ENCODE peak calls at places on chromosomes 16 and 17, in nine cellular contexts. D is OCI-LY7, O is fibroblast of lung, H is IMR-90, S is Panc1, I is pancreas, Y is adrenal gland, L is kidney, Z is body of pancreas. W is an unnamed sample.

GRCh38 chr16:56382901-56383355 is 42.4 kb downstream of the AMFR start:
- DNase-seq in H (peak; percentile 87), Y (no peak), O (no peak), Z (no peak), L (no peak), S (no peak), D (no peak), I (no peak), W (no peak)

GRCh38 chr16:70383421-70383960 is 36.8 kb downstream of the DDX19A start:
- DNase-seq in L (no peak), I (no peak), H (no peak), Z (no peak), Y (no peak), S (no peak), O (no peak), D (no peak), W (no peak)

GRCh38 chr16:3691778-3692177 is 25.5 kb downstream of the TRAP1 start:
- DNase-seq in L (peak; percentile 26), D (no peak), I (no peak), Y (no peak), Z (no peak), H (no peak), S (no peak), O (no peak), W (no peak)

GRCh38 chr17:62627219-62627903 is at the start of gene MRC2:
- DNase-seq in D (no peak), H (peak; percentile 82), Z (no peak), Y (no peak), S (no peak), O (peak; percentile 76), L (peak; percentile 93), I (peak; percentile 36), W (peak; percentile 52)

GRCh38 chr17:31629696-31630470 is 229.2 kb downstream of the COPRS start:
- DNase-seq in I (no peak), O (peak; percentile 91), L (no peak), D (no peak), Y (no peak), S (no peak), Z (no peak), H (peak; percentile 71), W (no peak)

GRCh38 chr16:11276143-11276879 is at the start of gene PRM2:
- DNase-seq in O (no peak), H (no peak), L (no peak), D (no peak), Y (no peak), Z (no peak), I (no peak), S (no peak), W (no peak)

GRCh38 chr17:74332763-74333220 is 6.8 kb downstream of the KIF19 start:
- DNase-seq in H (no peak), S (no peak), Y (no peak), I (no peak), O (no peak), Z (no peak), L (no peak), D (peak; percentile 44), W (no peak)

GRCh38 chr17:74840989-74841666 is 18.6 kb downstream of the GRIN2C start:
- DNase-seq in O (peak; percentile 29), Z (no peak), L (no peak), S (no peak), Y (no peak), H (peak; percentile 20), I (no peak), D (peak; percentile 51), W (no peak)

GRCh38 chr17:720706-721539 is 6.3 kb upstream of the VPS53 start:
- DNase-seq in D (no peak), S (no peak), I (no peak), H (no peak), Z (no peak), Y (no peak), L (no peak), O (no peak), W (no peak)

GRCh38 chr16:1209081-1209480 is 16.0 kb downstream of the TPSG1 start:
- DNase-seq in L (no peak), Z (no peak), D (no peak), Y (no peak), S (no peak), I (no peak), H (no peak), O (no peak), W (no peak)

GRCh38 chr16:1204941-1205340 is 20.1 kb downstream of the TPSG1 start:
- DNase-seq in L (no peak), Y (no peak), O (no peak), I (no peak), Z (no peak), D (no peak), H (no peak), S (no peak), W (no peak)

GRCh38 chr16:1208239-1208830 is 16.7 kb downstream of the TPSG1 start:
- DNase-seq in O (no peak), H (no peak), L (no peak), D (no peak), Y (no peak), I (no peak), S (no peak), Z (no peak), W (no peak)

GRCh38 chr16:1206786-1207185 is 18.3 kb downstream of the TPSG1 start:
- DNase-seq in H (no peak), Y (no peak), D (no peak), L (no peak), S (no peak), Z (no peak), I (no peak), O (no peak), W (no peak)

DNA sequence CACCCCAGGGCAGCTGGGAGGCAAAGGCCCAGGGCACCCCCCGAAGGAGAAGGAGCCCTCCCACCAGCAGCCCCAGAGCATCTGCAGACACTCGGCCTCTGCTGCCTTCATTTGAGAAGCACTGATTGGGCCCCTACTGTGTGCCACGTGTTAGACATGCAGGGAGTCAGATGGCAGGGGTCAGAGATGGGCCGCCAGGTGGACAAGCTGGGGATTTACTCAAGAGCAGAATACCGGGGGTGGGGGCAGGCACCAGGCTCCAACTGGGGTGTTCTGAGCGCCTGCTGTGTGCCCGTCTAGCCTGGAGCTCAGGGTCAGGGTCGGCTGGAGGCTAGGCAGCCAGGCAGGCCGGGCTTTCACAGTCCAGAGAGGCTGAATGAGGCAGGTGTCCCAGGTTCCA is 18.7 kb downstream of the TPSG1 start:
- DNase-seq in S (no peak), Y (no peak), H (no peak), L (no peak), D (no peak), Z (no peak), I (no peak), O (no peak), W (no peak)
- H3K27ac ChIP-seq in S (no peak overlapping the region), Y (no peak overlapping the region), H (no peak overlapping the region), L (no peak overlapping the region), D (no peak overlapping the region), Z (no peak overlapping the region), I (no peak overlapping the region), O (no peak overlapping the region), W (no peak overlapping the region)

DNA sequence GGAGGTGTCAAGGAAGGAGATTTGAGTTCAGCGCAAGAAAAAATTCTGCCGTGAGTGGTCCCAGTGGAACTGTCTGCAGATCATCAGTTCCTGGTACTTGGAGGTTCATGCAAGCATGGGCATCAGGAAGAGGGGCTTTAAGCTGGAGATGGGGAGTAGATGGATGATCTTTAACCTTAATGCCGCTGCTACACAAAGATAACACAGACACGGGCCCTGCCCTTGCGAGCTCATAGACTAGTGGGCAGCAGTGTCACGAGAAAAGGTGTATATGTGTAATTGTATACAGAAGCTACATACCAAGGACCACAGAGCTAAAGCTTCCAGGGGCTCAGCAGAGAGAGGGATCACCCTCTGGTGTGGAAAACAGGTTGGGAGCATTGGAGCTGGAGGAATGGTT is 33.6 kb downstream of the PRSS54 start:
- DNase-seq in D (no peak), I (no peak), H (no peak), Y (no peak), O (no peak), L (no peak), S (no peak), Z (no peak), W (no peak)
- H3K4me3 ChIP-seq in D (no peak overlapping the region), I (no peak overlapping the region), H (no peak overlapping the region), Y (no peak overlapping the region), O (no peak overlapping the region), L (no peak overlapping the region), S (no peak overlapping the region), Z (no peak overlapping the region), W (no peak overlapping the region)

GRCh38 chr16:7512503-7512902 is 179.9 kb downstream of the RBFOX1 start:
- DNase-seq in H (no peak), Y (no peak), O (no peak), I (no peak), Z (no peak), S (no peak), D (no peak), L (no peak), W (no peak)

GRCh38 chr16:7509919-7510705 is 177.5 kb downstream of the RBFOX1 start:
- DNase-seq in I (no peak), D (no peak), O (no peak), L (no peak), H (no peak), S (no peak), Z (no peak), Y (no peak), W (peak; percentile 45)

GRCh38 chr16:7515543-7515942 is 182.9 kb downstream of the RBFOX1 start:
- DNase-seq in L (no peak), O (no peak), H (no peak), D (no peak), Y (no peak), Z (no peak), I (no peak), S (no peak), W (no peak)

GRCh38 chr16:7511549-7512260 is 179.1 kb downstream of the RBFOX1 start:
- DNase-seq in I (no peak), Y (no peak), H (no peak), Z (no peak), S (no peak), D (no peak), O (no peak), L (no peak), W (no peak)

DNA sequence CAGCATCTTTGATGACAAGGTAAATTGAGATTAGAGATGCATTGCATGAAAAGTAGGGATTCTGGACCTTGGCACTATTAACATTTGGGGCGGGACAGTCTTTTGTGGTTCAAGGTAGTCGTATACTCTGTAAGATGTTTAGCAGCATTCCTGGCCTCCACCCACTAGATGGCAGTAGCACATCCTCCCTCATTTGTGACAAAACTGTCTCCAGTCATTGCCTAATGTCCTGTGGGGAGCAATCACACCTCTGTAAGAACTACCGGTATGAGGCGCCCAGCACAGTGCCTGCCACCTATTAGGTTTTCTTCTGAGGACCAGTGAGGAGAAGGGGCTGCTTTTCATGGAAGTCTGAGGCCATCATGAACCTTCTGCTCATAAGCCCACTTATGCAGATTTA is 180.8 kb downstream of the RBFOX1 start:
- DNase-seq in H (no peak), Z (no peak), L (no peak), Y (no peak), O (no peak), I (no peak), S (no peak), D (peak; percentile 25), W (no peak)
- TF ChIP-seq CTCF in H (no peak), Z (peak; percentile 12), L (peak; percentile 26), Y (no peak), O (no peak), I (peak; percentile 12), S (peak; percentile 62), D (peak; percentile 80), W (no peak)

DNA sequence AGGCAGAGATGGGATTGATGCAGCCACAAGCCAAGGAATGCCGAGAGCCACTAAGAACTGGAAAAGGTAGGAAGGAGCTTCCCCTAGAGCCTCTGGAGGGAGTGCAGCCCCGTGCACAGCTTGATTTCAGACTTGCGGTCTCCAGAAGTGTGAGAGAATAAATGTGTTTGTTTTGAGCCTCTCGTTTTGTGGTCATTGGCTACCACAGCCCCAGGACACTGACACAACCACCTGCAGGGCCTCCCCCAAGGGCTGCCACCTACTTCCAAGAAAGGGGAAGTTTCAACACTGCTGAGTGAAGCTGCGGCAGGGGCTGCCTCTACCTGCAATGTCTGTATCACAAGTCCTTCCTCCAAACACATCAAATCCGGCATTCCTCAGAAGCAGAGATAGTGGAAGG is 346.9 kb downstream of the C16orf95 start:
- DNase-seq in Y (no peak), S (no peak), L (peak; percentile 7), D (no peak), O (no peak), Z (no peak), I (no peak), H (no peak), W (no peak)
- H3K27ac ChIP-seq in Y (no peak overlapping the region), S (no peak overlapping the region), L (no peak overlapping the region), D (no peak overlapping the region), O (no peak overlapping the region), Z (no peak overlapping the region), I (no peak overlapping the region), H (no peak overlapping the region), W (no peak overlapping the region)

W was measured in dorsolateral prefrontal cortex.